ENCODE peak calls at places on chromosomes 16 and 17, in five cellular contexts. S is neural progenitor cell, I is mesendoderm, G is GM23338, O is IMR-90. X is an unnamed sample. For H3K36me3, the result is how much of the 10 kb centered on the place peaks cover.

GRCh38 chr17:413016-413350 is 60.4 kb upstream of the RPH3AL start:
- DNase-seq in I (no peak), S (no peak), G (no peak), O (no peak), X (no peak)

GRCh38 chr17:82611140-82612058 is 36.8 kb downstream of the WDR45B start:
- DNase-seq in O (peak), G (no peak), I (no peak), S (no peak), X (no peak)

GRCh38 chr16:89565256-89565505 is 4.7 kb downstream of the RPL13 start:
- DNase-seq in G (peak), O (no peak), I (peak), S (no peak), X (peak)

GRCh38 chr17:35895602-35896001 is 15.4 kb upstream of the CCL5 start:
- DNase-seq in I (no peak), S (no peak), O (peak), G (no peak), X (no peak)

GRCh38 chr17:60554377-60554788 is 28.3 kb upstream of the APPBP2 start:
- DNase-seq in O (peak), G (no peak), S (no peak), I (no peak), X (peak)

GRCh38 chr16:11748404-11749254 is 6.0 kb upstream of the TXNDC11 start:
- DNase-seq in G (peak), O (no peak), I (peak), S (no peak), X (no peak)

GRCh38 chr17:63550816-63551639 is 751 bp downstream of the DCAF7 start:
- DNase-seq in S (peak), G (peak), I (peak), O (peak), X (peak)

GRCh38 chr16:89035698-89036570 is 57.7 kb upstream of the ACSF3 start:
- DNase-seq in S (no peak), G (no peak), O (no peak), I (no peak), X (no peak)

GRCh38 chr16:84475643-84476240 is 28.7 kb downstream of the MEAK7 start:
- DNase-seq in S (no peak), I (peak), G (no peak), O (peak), X (peak)

GRCh38 chr16:88464447-88465318 is 11.6 kb downstream of the ZFPM1 start:
- DNase-seq in I (peak), S (no peak), G (no peak), O (no peak), X (no peak)

GRCh38 chr17:2749784-2750181 is 331 bp upstream of the CCDC92B start:
- DNase-seq in O (peak), I (peak), G (peak), S (peak), X (peak)

GRCh38 chr16:82935781-82936180 is 309.0 kb downstream of the CDH13 start:
- DNase-seq in I (no peak), G (no peak), O (no peak), S (no peak), X (no peak)

GRCh38 chr16:77288222-77288621 is 89.0 kb downstream of the SYCE1L start:
- DNase-seq in G (no peak), I (no peak), O (peak), S (no peak), X (peak)

GRCh38 chr17:2024572-2025219 is 438 bp downstream of the RTN4RL1 start:
- DNase-seq in G (peak), O (no peak), I (peak), S (no peak), X (no peak)

GRCh38 chr16:5041604-5042133 is 7.9 kb upstream of the NAGPA start:
- DNase-seq in S (no peak), I (no peak), O (peak), G (no peak), X (peak)

GRCh38 chr16:8691728-8692127 is 17.3 kb downstream of the ABAT start:
- DNase-seq in I (no peak), S (no peak), O (no peak), G (no peak), X (no peak)

GRCh38 chr16:4194661-4195060 is 47.2 kb downstream of the SRL start:
- DNase-seq in S (no peak), I (no peak), G (no peak), O (no peak), X (no peak)

GRCh38 chr17:5539286-5539685 is 45.0 kb downstream of the NLRP1 start:
- DNase-seq in G (no peak), I (no peak), O (no peak), S (no peak), X (no peak)

GRCh38 chr16:86120201-86120981 is 221.4 kb downstream of the IRF8 start:
- DNase-seq in I (no peak), O (peak), G (no peak), S (no peak), X (no peak)

GRCh38 chr17:82267575-82268379 is 5.7 kb downstream of the CSNK1D start:
- DNase-seq in I (no peak), G (no peak), O (peak), S (no peak), X (peak)

GRCh38 chr17:21213491-21214014 is 408 bp downstream of the TMEM11 start:
- DNase-seq in S (peak), O (no peak), I (no peak), G (peak), X (no peak)

GRCh38 chr16:89555265-89555664 is 5.2 kb upstream of the RPL13 start:
- DNase-seq in G (no peak), I (no peak), S (no peak), O (no peak), X (no peak)

GRCh38 chr16:46826618-46827017 is 4.4 kb downstream of the C16orf87 start:
- DNase-seq in S (no peak), I (no peak), G (no peak), O (peak), X (no peak)

GRCh38 chr16:69818811-69819587 is 56.9 kb downstream of the WWP2 start:
- DNase-seq in I (peak), G (peak), S (peak), O (no peak), X (no peak)

GRCh38 chr16:51245306-51245705 is 94.2 kb upstream of the SALL1 start:
- DNase-seq in O (no peak), G (no peak), I (no peak), S (no peak), X (no peak)

GRCh38 chr17:73799091-73799490 is 154.8 kb upstream of the SDK2 start:
- DNase-seq in I (no peak), S (no peak), G (no peak), O (no peak), X (no peak)

GRCh38 chr16:4306439-4307214 is 9.2 kb upstream of the GLIS2 start:
- DNase-seq in O (no peak), S (peak), G (peak), I (no peak), X (no peak)

DNA sequence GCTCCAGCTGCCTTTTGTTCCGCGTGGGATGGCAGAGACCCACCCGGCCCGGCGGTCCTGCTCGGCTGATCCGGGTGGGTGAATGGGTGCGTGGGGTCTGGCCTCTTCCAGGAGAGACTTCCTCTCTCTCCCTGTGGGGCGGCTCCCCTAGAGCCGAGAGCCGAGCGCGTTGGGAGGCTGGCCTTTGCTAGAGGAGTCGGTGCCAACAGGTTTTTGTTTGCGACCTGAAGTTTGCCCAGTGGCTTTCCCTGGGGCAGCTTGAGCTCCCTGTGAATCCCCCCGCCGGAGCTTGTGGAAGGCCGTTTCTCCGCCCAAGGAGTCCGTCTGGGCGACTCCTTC is 970 bp downstream of the EPN2 start:
- DNase-seq in G (peak), S (peak), I (peak), O (no peak), X (peak)
- H3K4me2 ChIP-seq in G (peak), S (peak), I (peak), O (peak), X (peak)

GRCh38 chr16:1981398-1981836 is at the start of gene NOXO1:
- DNase-seq in G (no peak), S (no peak), I (peak), O (no peak), X (no peak)

GRCh38 chr16:1984347-1985225 is 593 bp downstream of the GFER start:
- DNase-seq in I (no peak), G (peak), S (peak), O (peak), X (no peak)

GRCh38 chr16:1981972-1982574 is 804 bp upstream of the NOXO1 start:
- DNase-seq in G (no peak), S (no peak), O (no peak), I (no peak), X (peak)

GRCh38 chr16:1983544-1984346 is at the start of gene GFER:
- DNase-seq in O (peak), S (peak), G (peak), I (peak), X (peak)

GRCh38 chr16:1983053-1983543 is 895 bp upstream of the GFER start:
- DNase-seq in O (no peak), I (no peak), G (no peak), S (no peak), X (no peak)
- H3K36me3 ChIP-seq in O (under half), I (under half), G (under half), S (under half), X (under half)

GRCh38 chr17:69605571-69605970 is 191.1 kb downstream of the MAP2K6 start:
- DNase-seq in G (no peak), I (no peak), O (peak), S (no peak), X (no peak)

GRCh38 chr17:69608808-69609494 is 194.5 kb downstream of the MAP2K6 start:
- DNase-seq in S (no peak), O (peak), G (no peak), I (no peak), X (peak)

GRCh38 chr17:69608114-69608513 is 193.6 kb downstream of the MAP2K6 start:
- DNase-seq in O (no peak), G (no peak), I (no peak), S (no peak), X (no peak)

GRCh38 chr17:69607162-69607834 is 192.8 kb downstream of the MAP2K6 start:
- DNase-seq in G (peak), O (peak), S (peak), I (peak), X (peak)

DNA sequence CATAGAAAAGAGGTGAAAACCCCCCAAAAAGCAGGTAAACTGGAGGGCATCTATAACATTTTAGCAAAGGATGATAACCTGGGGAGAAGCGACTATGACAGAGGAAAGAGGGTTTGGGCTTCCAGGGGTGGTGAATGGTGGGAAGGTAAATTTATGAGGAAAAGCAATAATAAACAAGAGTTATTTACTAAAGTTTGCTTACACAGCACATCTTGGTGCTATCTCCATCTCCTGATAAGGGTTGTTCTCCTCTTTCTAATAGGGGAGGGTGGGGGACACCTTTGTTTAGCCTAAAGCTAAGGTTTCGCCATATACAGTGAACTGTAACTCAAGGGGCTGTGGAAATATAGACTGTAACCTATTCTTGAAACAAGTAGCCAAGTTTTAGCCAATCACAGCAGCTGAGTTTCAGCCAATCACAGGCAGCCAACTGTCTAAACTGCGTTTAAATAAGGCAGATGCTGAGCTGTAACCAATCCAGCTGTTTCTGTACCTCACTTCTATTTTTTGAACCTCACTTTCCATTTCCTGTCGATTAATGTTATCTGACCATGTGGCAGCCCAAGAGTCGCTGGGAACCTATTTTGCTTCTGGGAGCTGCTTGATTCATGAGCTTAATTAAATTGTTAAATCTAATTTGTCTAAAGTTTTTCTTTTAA is 191.8 kb downstream of the MAP2K6 start:
- DNase-seq in O (no peak), G (no peak), I (no peak), S (no peak), X (no peak)
- H3K4me2 ChIP-seq in O (no peak), G (no peak), I (no peak), S (no peak), X (no peak)

GRCh38 chr17:67922503-67922902 is 73.8 kb downstream of the C17orf58 start:
- DNase-seq in I (no peak), G (no peak), O (no peak), S (no peak), X (no peak)

DNA sequence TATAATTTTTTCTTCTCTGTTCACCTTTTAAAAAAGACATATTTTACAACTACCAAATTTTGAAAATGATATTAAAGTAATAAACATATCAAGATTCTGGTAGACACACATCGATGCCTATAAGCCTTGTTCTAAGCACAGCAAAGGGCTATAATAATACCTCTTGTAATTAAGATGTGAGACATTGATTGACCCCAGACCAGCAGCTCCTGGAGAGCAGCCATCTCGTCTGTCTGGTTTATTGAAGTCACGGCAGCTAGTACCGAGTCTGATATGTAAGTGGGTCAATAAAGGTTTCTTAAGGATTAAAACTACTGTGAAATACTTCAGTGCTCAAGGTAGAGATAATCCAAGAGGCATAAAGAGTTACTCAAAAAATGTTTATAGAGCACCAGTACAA is 76.1 kb downstream of the C17orf58 start:
- DNase-seq in O (no peak), G (no peak), I (no peak), S (no peak), X (no peak)
- H3K36me3 ChIP-seq in O (under half), G (half or more), I (under half), S (under half), X (under half)

GRCh38 chr17:75734674-75735294 is 13.5 kb downstream of the ITGB4 start:
- DNase-seq in I (no peak), O (no peak), G (no peak), S (no peak), X (no peak)
- H3K4me2 ChIP-seq in I (no peak), O (peak), G (no peak), S (no peak), X (no peak)

GRCh38 chr16:2170587-2171435 is 15.2 kb downstream of the TRAF7 start:
- DNase-seq in G (no peak), I (no peak), S (no peak), O (no peak), X (no peak)
- H3K36me3 ChIP-seq in G (under half), I (under half), S (under half), O (half or more), X (under half)

GRCh38 chr16:17776465-17776864 is 305.7 kb upstream of the XYLT1 start:
- DNase-seq in I (no peak), G (no peak), O (no peak), S (no peak), X (no peak)

GRCh38 chr16:17776888-17777287 is 306.1 kb upstream of the XYLT1 start:
- DNase-seq in I (no peak), G (no peak), O (no peak), S (no peak), X (no peak)

GRCh38 chr16:17780181-17780580 is 309.4 kb upstream of the XYLT1 start:
- DNase-seq in O (peak), S (no peak), G (no peak), I (no peak), X (no peak)

GRCh38 chr16:17775061-17775460 is 304.3 kb upstream of the XYLT1 start:
- DNase-seq in O (no peak), I (no peak), S (no peak), G (no peak), X (no peak)

DNA sequence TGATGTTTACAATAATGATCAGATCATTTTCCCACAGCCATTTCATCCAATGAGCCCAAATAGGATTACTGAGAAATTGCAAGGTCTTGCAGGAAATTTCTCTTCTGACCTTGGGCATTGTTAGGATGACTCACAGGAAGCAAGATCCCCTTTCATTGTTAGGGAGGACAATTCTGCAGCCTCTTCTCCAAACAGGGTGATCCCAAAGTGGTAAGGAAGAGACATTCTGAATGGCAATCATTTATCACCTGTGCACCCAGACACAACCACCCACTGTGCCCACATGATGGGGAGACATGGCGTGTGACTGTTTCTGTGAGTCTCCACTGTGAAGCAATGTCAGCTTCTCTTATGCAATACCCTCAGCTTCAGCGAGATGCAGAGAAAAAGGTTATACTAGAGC is 306.7 kb upstream of the XYLT1 start:
- DNase-seq in O (peak), I (peak), S (no peak), G (no peak), X (no peak)
- H3K4me2 ChIP-seq in O (no peak), I (no peak), S (no peak), G (no peak), X (no peak)